ENCODE peak calls at places on chromosome 1, in seven cellular contexts. P, B, Z, Q, R, I and D are unnamed samples.

GRCh38 chr1:214446772-214447556 is 104.4 kb downstream of the PTPN14 start:
- DNase-seq in P (peak; percentile 71), B (no peak), Z (peak; percentile 97), Q (no peak), R (peak; percentile 97), I (peak; percentile 91), D (peak; percentile 11)

GRCh38 chr1:112677501-112677900 is 3.0 kb downstream of the MOV10 start:
- DNase-seq in P (no peak), B (no peak), Z (no peak), Q (no peak), R (no peak), I (no peak), D (no peak)

GRCh38 chr1:108009603-108010195 is 44.7 kb upstream of the VAV3 start:
- DNase-seq in P (no peak), B (no peak), Z (peak; percentile 80), Q (no peak), R (peak; percentile 55), I (peak; percentile 56), D (no peak)

GRCh38 chr1:20411196-20411980 is 74.6 kb downstream of the CAMK2N1 start:
- DNase-seq in P (no peak), B (peak; percentile 57), Z (peak; percentile 89), Q (no peak), R (peak; percentile 94), I (peak; percentile 89), D (no peak)

GRCh38 chr1:43853161-43853921 is 80.3 kb upstream of the ARTN start:
- DNase-seq in P (no peak), B (peak; percentile 62), Z (peak; percentile 78), Q (peak; percentile 52), R (peak; percentile 83), I (peak; percentile 90), D (peak; percentile 78)

GRCh38 chr1:206637605-206638004 is 2.3 kb downstream of the DYRK3 start:
- DNase-seq in P (no peak), B (no peak), Z (no peak), Q (no peak), R (no peak), I (no peak), D (no peak)

GRCh38 chr1:2190491-2190976 is 4.0 kb downstream of the FAAP20 start:
- DNase-seq in P (no peak), B (no peak), Z (no peak), Q (no peak), R (no peak), I (no peak), D (no peak)

GRCh38 chr1:241964550-241965241 is 7.1 kb downstream of the BECN2 start:
- DNase-seq in P (no peak), B (no peak), Z (peak; percentile 9), Q (no peak), R (no peak), I (peak; percentile 93), D (peak; percentile 9)

GRCh38 chr1:167915528-167916102 is 1.7 kb upstream of the ADCY10 start:
- DNase-seq in P (no peak), B (no peak), Z (no peak), Q (no peak), R (no peak), I (no peak), D (no peak)

GRCh38 chr1:234969630-234970370 is 158.8 kb downstream of the TOMM20 start:
- DNase-seq in P (no peak), B (peak; percentile 81), Z (peak; percentile 54), Q (no peak), R (peak; percentile 93), I (peak; percentile 59), D (no peak)

GRCh38 chr1:66197785-66198184 is 336.2 kb upstream of the SGIP1 start:
- DNase-seq in P (peak; percentile 70), B (no peak), Z (no peak), Q (no peak), R (no peak), I (no peak), D (no peak)

GRCh38 chr1:109959974-109960744 is 24.4 kb upstream of the AHCYL1 start:
- DNase-seq in P (no peak), B (no peak), Z (peak; percentile 52), Q (no peak), R (peak; percentile 80), I (peak; percentile 84), D (no peak)

GRCh38 chr1:75203415-75204277 is 69.5 kb downstream of the LHX8 start:
- DNase-seq in P (peak; percentile 14), B (no peak), Z (peak; percentile 62), Q (no peak), R (peak; percentile 52), I (peak; percentile 59), D (no peak)

GRCh38 chr1:24900985-24901781 is 28.9 kb downstream of the RUNX3 start:
- DNase-seq in P (no peak), B (peak; percentile 62), Z (no peak), Q (no peak), R (no peak), I (no peak), D (peak; percentile 6)

GRCh38 chr1:97919568-97920261 is 1.1 kb downstream of the DPYD start:
- DNase-seq in P (no peak), B (no peak), Z (no peak), Q (no peak), R (peak; percentile 45), I (peak; percentile 64), D (no peak)

GRCh38 chr1:50332941-50333594 is 90.2 kb downstream of the DMRTA2 start:
- DNase-seq in P (peak; percentile 2), B (peak; percentile 73), Z (peak; percentile 53), Q (peak; percentile 66), R (peak; percentile 32), I (peak; percentile 28), D (peak; percentile 78)

GRCh38 chr1:2044510-2045319 is 5.5 kb upstream of the PRKCZ start:
- DNase-seq in P (no peak), B (no peak), Z (peak; percentile 55), Q (peak; percentile 69), R (peak; percentile 17), I (peak; percentile 17), D (peak; percentile 79)

GRCh38 chr1:171486048-171486519 is 754 bp downstream of the PRRC2C start:
- DNase-seq in P (no peak), B (no peak), Z (peak; percentile 75), Q (no peak), R (peak; percentile 72), I (peak; percentile 76), D (peak; percentile 47)

GRCh38 chr1:171488190-171488929 is 3.0 kb downstream of the PRRC2C start:
- DNase-seq in P (no peak), B (no peak), Z (peak; percentile 58), Q (no peak), R (no peak), I (no peak), D (no peak)

GRCh38 chr1:171484760-171485374 is 463 bp upstream of the PRRC2C start:
- DNase-seq in P (no peak), B (no peak), Z (no peak), Q (no peak), R (no peak), I (no peak), D (no peak)

GRCh38 chr1:171487038-171487437 is 1.7 kb downstream of the PRRC2C start:
- DNase-seq in P (no peak), B (no peak), Z (no peak), Q (no peak), R (no peak), I (no peak), D (no peak)

DNA sequence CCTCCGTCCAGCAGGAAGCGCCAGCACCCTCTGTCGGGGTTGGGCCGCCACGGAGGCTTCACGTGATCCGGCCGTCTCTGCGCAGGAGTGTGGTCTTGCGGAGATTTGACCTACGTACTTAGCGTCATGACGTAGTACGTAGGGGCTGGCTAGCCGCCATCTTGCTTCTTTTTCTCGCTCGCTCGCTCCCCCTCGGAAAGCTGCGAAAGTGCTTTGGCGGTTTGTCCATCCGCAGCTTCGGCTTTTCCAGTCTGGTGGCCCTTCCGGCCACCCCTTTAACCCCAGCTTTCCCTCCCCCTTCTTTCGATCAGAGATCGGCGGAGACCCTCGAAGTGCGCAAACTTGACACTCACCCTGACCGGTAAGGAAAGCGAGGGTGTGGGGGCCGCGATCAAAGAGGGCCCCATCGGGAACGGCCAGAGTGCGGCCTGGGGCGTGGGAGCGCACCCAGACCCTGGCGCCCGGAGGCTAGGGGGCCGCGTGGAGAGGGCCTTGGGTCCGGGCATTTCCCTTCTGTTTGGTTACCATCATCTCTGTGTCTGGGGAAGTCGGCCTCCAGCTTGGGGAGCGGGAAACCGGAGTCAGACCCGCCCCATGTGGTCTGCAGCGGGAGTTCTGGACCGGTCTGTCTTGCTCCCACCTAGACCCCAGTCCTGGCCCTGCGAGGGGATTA is at the start of gene PRRC2C:
- DNase-seq in P (peak; percentile 95), B (peak; percentile 98), Z (peak; percentile 98), Q (peak; percentile 95), R (peak; percentile 99), I (peak; percentile 99), D (peak; percentile 97)
- TF ChIP-seq CTCF in P (peak; percentile 79), B (peak; percentile 42), Z (peak; percentile 78), Q (peak; percentile 83), R (peak; percentile 78), I (peak; percentile 79), D (peak; percentile 64)

DNA sequence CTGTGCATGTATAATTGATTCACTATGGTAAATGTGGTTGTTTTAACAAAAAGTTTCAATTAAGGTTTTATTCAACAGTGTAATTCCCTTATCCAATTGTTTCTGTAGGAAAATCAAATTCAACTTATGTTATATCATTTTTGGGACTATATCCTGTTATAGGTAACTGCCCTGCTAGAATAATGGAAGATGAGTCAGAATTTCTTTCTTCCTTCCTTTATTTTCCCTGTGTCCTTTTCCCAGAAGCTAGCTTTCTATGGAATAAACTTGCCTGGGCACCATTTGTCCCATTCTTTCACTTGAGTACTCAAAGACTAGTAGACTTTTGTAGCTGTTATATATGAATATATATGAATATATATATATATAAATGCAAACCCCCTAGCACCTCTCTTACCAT is 301.3 kb downstream of the TM2D1 start:
- DNase-seq in P (no peak), B (no peak), Z (no peak), Q (no peak), R (no peak), I (no peak), D (no peak)
- TF ChIP-seq CTCF in P (no peak), B (no peak), Z (no peak), Q (no peak), R (no peak), I (no peak), D (no peak)

GRCh38 chr1:227748496-227749182 is 13.4 kb downstream of the SNAP47 start:
- DNase-seq in P (no peak), B (no peak), Z (no peak), Q (no peak), R (no peak), I (peak; percentile 78), D (peak; percentile 37)

GRCh38 chr1:227747382-227747781 is 12.1 kb downstream of the SNAP47 start:
- DNase-seq in P (no peak), B (no peak), Z (no peak), Q (no peak), R (no peak), I (no peak), D (no peak)

GRCh38 chr1:227749225-227749624 is 14.0 kb downstream of the SNAP47 start:
- DNase-seq in P (no peak), B (no peak), Z (no peak), Q (no peak), R (no peak), I (no peak), D (no peak)

GRCh38 chr1:227746676-227747075 is 11.4 kb downstream of the SNAP47 start:
- DNase-seq in P (no peak), B (no peak), Z (no peak), Q (no peak), R (no peak), I (no peak), D (no peak)

GRCh38 chr1:227747948-227748495 is 12.8 kb downstream of the SNAP47 start:
- DNase-seq in P (no peak), B (no peak), Z (no peak), Q (no peak), R (no peak), I (no peak), D (no peak)
- TF ChIP-seq CTCF in P (no peak), B (no peak), Z (no peak), Q (no peak), R (no peak), I (no peak), D (no peak)

GRCh38 chr1:232403017-232403714 is 226.8 kb downstream of the SIPA1L2 start:
- DNase-seq in P (no peak), B (no peak), Z (no peak), Q (no peak), R (no peak), I (no peak), D (no peak)
- TF ChIP-seq CTCF in P (no peak), B (no peak), Z (no peak), Q (no peak), R (no peak), I (no peak), D (no peak)